ENCODE peak calls at places on chromosomes 5 and 9, in four cellular contexts. L is A549, B is K562, U is GM12878. E is an unnamed sample.

GRCh38 chr9:102069969-102070368 is 331.5 kb upstream of the GRIN3A start:
- DNase-seq in L (no peak), B (no peak), U (no peak), E (no peak)

GRCh38 chr9:138010274-138010800 is 132.8 kb downstream of the CACNA1B start:
- DNase-seq in U (no peak), L (no peak), B (no peak), E (no peak)

GRCh38 chr9:37180138-37180537 is 59.8 kb downstream of the ZCCHC7 start:
- DNase-seq in B (no peak), U (no peak), L (no peak), E (no peak)

GRCh38 chr5:78569441-78569840 is 79.1 kb downstream of the LHFPL2 start:
- DNase-seq in B (no peak), U (no peak), L (no peak), E (no peak)

GRCh38 chr5:132204736-132205135 is 22.9 kb downstream of the P4HA2 start:
- DNase-seq in B (no peak), L (no peak), U (no peak), E (no peak)

GRCh38 chr5:174311531-174312269 is 266.2 kb downstream of the NSG2 start:
- DNase-seq in L (peak; percentile 61), B (peak; percentile 82), U (no peak), E (peak; percentile 10)

GRCh38 chr9:504921-505821 is 290.5 kb downstream of the DOCK8 start:
- DNase-seq in L (peak; percentile 47), U (no peak), B (peak; percentile 25), E (no peak)

GRCh38 chr9:96457266-96457665 is 7.3 kb downstream of the HABP4 start:
- DNase-seq in L (no peak), B (no peak), U (no peak), E (no peak)

GRCh38 chr5:38347040-38347763 is 88.8 kb downstream of the EGFLAM start:
- DNase-seq in B (no peak), U (no peak), L (peak; percentile 9), E (no peak)

GRCh38 chr9:37943329-37944265 is 39.7 kb upstream of the SLC25A51 start:
- DNase-seq in U (no peak), B (no peak), L (no peak), E (no peak)

GRCh38 chr9:137441289-137441934 is at the start of gene ENTPD8:
- DNase-seq in L (peak; percentile 76), U (no peak), B (peak; percentile 76), E (peak; percentile 87)

GRCh38 chr9:134366223-134367031 is 40.2 kb downstream of the RXRA start:
- DNase-seq in L (peak; percentile 86), U (no peak), B (peak; percentile 45), E (no peak)

GRCh38 chr9:78196258-78196657 is 39.6 kb upstream of the CEP78 start:
- DNase-seq in L (no peak), U (peak; percentile 23), B (no peak), E (no peak)

GRCh38 chr5:172823840-172824362 is 10.2 kb upstream of the ERGIC1 start:
- DNase-seq in B (no peak), L (no peak), U (no peak), E (no peak)

GRCh38 chr5:173970878-173971650 is 17.9 kb upstream of the C5orf47 start:
- DNase-seq in U (no peak), L (no peak), B (no peak), E (peak; percentile 24)

GRCh38 chr5:178090856-178091255 is 22.5 kb upstream of the N4BP3 start:
- DNase-seq in U (no peak), L (no peak), B (no peak), E (no peak)

GRCh38 chr9:121494192-121494591 is 5.5 kb downstream of the GGTA1 start:
- DNase-seq in L (no peak), B (no peak), U (no peak), E (no peak)

GRCh38 chr9:134034215-134035040 is 9.1 kb downstream of the BRD3OS start:
- DNase-seq in U (no peak), B (no peak), L (no peak), E (no peak)

GRCh38 chr5:59873113-59873512 is 20.4 kb downstream of the PDE4D start:
- DNase-seq in L (no peak), U (no peak), B (no peak), E (no peak)

GRCh38 chr5:156208271-156208670 is 118.7 kb upstream of the SGCD start:
- DNase-seq in U (no peak), L (no peak), B (no peak), E (no peak)

GRCh38 chr5:147455321-147455720 is 54.5 kb downstream of the DPYSL3 start:
- DNase-seq in B (no peak), L (no peak), U (no peak), E (no peak)

GRCh38 chr5:147451125-147451524 is 58.7 kb downstream of the DPYSL3 start:
- DNase-seq in L (no peak), U (no peak), B (no peak), E (no peak)

GRCh38 chr5:147450596-147450995 is 59.3 kb downstream of the DPYSL3 start:
- DNase-seq in U (no peak), B (no peak), L (no peak), E (no peak)

GRCh38 chr5:147453901-147454814 is 55.7 kb downstream of the DPYSL3 start:
- DNase-seq in U (no peak), B (peak; percentile 72), L (peak; percentile 76), E (peak; percentile 52)

DNA sequence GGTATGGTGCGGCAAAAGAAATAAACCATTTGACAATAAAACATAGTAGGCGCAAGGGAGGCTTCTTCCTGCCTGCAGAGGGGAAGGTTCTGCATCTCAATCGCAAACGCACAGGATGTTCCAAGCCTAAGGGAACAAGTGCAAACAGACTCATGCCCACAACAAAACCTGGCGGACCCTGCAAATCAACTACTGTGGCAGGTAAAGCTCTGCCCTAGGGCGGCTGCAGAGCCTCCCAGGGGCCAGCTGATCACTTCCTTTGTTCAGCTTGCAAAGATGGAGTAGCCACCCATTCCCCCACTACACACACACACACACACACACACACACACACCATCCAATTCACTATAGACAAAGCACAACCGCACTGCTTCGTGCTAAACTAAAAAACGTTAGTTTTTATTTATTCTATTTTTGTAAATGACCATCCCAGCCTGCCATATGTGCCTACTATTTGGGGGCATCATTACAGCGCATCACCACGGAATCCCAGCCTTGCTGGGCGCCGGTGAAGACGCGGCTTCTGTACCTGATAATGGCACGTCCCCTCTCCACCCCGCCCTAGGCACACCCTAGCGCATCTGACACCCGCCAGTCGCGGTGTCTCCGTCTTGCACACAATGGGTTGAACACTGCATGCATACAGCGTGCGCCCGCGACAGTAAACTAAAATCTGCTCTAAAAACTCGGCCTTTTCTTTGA is 57.6 kb downstream of the DPYSL3 start:
- DNase-seq in B (no peak), U (no peak), L (no peak), E (no peak)
- TF ChIP-seq POLR2AphosphoS2 in B (no peak), U (no peak), L (no peak), E (no peak)

GRCh38 chr5:142405023-142405422 is 80.2 kb upstream of the SPRY4 start:
- DNase-seq in U (no peak), L (no peak), B (no peak), E (no peak)

GRCh38 chr5:142403583-142403982 is 78.8 kb upstream of the SPRY4 start:
- DNase-seq in U (no peak), L (no peak), B (no peak), E (no peak)

GRCh38 chr5:142402752-142403318 is 78.0 kb upstream of the SPRY4 start:
- DNase-seq in B (no peak), L (no peak), U (no peak), E (no peak)

GRCh38 chr5:142405814-142406395 is 81.1 kb upstream of the SPRY4 start:
- DNase-seq in L (no peak), B (no peak), U (no peak), E (no peak)

DNA sequence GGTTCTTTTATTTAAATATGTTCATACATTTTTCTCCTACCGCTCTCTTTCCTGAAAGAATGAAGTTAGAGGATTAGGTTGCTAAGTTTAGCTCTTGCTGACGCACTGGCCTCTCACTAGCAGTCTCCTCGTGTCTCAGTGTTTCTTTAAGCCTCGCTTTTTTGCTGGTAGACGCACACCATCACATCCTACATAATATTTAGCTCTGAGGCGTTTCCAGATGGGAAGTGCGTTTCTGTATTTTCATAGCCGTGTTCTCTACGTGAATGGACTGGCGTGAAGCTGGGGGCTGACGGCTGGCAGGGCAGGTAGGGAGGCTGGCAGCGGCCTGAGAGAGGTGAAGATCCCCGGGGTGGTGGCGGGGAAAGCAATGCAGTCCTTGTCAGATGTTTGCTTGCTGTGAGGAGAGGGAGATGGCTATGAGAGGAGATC is 79.2 kb upstream of the SPRY4 start:
- DNase-seq in B (no peak), L (no peak), U (no peak), E (no peak)
- TF ChIP-seq POLR2AphosphoS2 in B (no peak), L (no peak), U (no peak), E (no peak)

GRCh38 chr9:13513262-13513661 is 233.8 kb upstream of the MPDZ start:
- DNase-seq in L (no peak), B (no peak), U (no peak), E (no peak)
- TF ChIP-seq POLR2AphosphoS2 in L (no peak), B (no peak), U (no peak), E (no peak)

GRCh38 chr9:127066775-127067111 is 55.7 kb downstream of the ANGPTL2 start:
- DNase-seq in L (no peak), B (no peak), U (no peak), E (no peak)

GRCh38 chr9:127066060-127066774 is 56.2 kb downstream of the ANGPTL2 start:
- DNase-seq in L (no peak), U (no peak), B (no peak), E (no peak)

GRCh38 chr9:127064335-127064734 is 58.1 kb downstream of the ANGPTL2 start:
- DNase-seq in B (no peak), L (no peak), U (peak; percentile 31), E (no peak)

GRCh38 chr9:127067603-127068220 is 54.7 kb downstream of the ANGPTL2 start:
- DNase-seq in U (no peak), L (no peak), B (no peak), E (no peak)

DNA sequence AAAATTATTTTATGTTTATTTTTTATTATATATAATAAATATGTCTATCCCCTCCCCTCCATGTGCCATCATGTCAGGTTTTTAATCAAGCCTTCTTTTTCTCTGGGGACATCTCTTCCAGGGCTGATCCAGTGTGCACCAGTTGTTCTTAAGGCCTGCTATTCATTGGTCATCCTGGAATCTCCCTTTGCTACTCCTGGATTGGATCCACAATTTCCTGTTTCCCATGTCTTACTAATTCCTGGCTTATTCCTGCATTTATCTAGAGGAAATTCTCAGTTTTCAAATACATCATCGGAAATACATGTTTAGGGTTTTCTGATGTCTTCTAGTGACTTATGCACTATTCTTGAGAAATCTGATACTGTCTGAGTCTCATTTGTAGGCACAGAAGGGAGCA is 56.8 kb downstream of the ANGPTL2 start:
- DNase-seq in L (no peak), B (no peak), U (no peak), E (no peak)
- TF ChIP-seq POLR2AphosphoS2 in L (no peak), B (no peak), U (no peak), E (no peak)

GRCh38 chr5:143263272-143263810 is 140.1 kb downstream of the NR3C1 start:
- DNase-seq in U (no peak), L (no peak), B (no peak), E (no peak)

GRCh38 chr5:143265995-143266394 is 137.5 kb downstream of the NR3C1 start:
- DNase-seq in L (no peak), U (no peak), B (no peak), E (no peak)

GRCh38 chr5:143259254-143259605 is 144.3 kb downstream of the NR3C1 start:
- DNase-seq in B (no peak), L (no peak), U (no peak), E (no peak)

GRCh38 chr5:143261748-143262392 is 141.6 kb downstream of the NR3C1 start:
- DNase-seq in B (no peak), U (no peak), L (no peak), E (no peak)

GRCh38 chr5:143262393-143263174 is 140.9 kb downstream of the NR3C1 start:
- DNase-seq in U (peak; percentile 48), L (no peak), B (no peak), E (peak; percentile 27)
- TF ChIP-seq POLR2AphosphoS2 in U (no peak), L (no peak), B (no peak), E (no peak)

GRCh38 chr5:15620501-15620900 is 120.5 kb downstream of the FBXL7 start:
- DNase-seq in U (no peak), B (no peak), L (no peak), E (no peak)
- TF ChIP-seq POLR2AphosphoS2 in U (no peak), B (no peak), L (no peak), E (no peak)